ENCODE peak calls at places on chromosomes 6 and 20, in ten cellular contexts. One of them, this sample, is unnamed.

GRCh38 chr20:24497851-24498250 is 28.4 kb downstream of the SYNDIG1 start:
- DNase-seq in fibroblast of pulmonary artery: peak
- DNase-seq in HCT116: no peak
- DNase-seq in H9: peak
- DNase-seq in K562: no peak
- DNase-seq in psoas muscle: no peak
- DNase-seq in astrocyte of the spinal cord: peak
- DNase-seq in GM12865: peak
- DNase-seq in cardiac fibroblast: peak
- DNase-seq in AG04449: no peak
- DNase-seq in this sample: no peak

GRCh38 chr20:18276821-18277220 is 11.5 kb upstream of the ZNF133 start:
- DNase-seq in fibroblast of pulmonary artery: peak
- DNase-seq in HCT116: peak
- DNase-seq in H9: peak
- DNase-seq in K562: peak
- DNase-seq in psoas muscle: peak
- DNase-seq in astrocyte of the spinal cord: peak
- DNase-seq in GM12865: peak
- DNase-seq in cardiac fibroblast: peak
- DNase-seq in AG04449: no peak
- DNase-seq in this sample: peak

GRCh38 chr6:157758516-157759023 is 64.5 kb upstream of the SNX9 start:
- DNase-seq in fibroblast of pulmonary artery: no peak
- DNase-seq in HCT116: no peak
- DNase-seq in H9: no peak
- DNase-seq in K562: peak
- DNase-seq in psoas muscle: no peak
- DNase-seq in astrocyte of the spinal cord: no peak
- DNase-seq in GM12865: no peak
- DNase-seq in cardiac fibroblast: no peak
- DNase-seq in AG04449: no peak
- DNase-seq in this sample: no peak

GRCh38 chr6:156154896-156155295 is 622.3 kb upstream of the ARID1B start:
- DNase-seq in fibroblast of pulmonary artery: peak
- DNase-seq in HCT116: no peak
- DNase-seq in H9: no peak
- DNase-seq in K562: no peak
- DNase-seq in psoas muscle: no peak
- DNase-seq in astrocyte of the spinal cord: no peak
- DNase-seq in GM12865: no peak
- DNase-seq in cardiac fibroblast: peak
- DNase-seq in AG04449: no peak
- DNase-seq in this sample: no peak

GRCh38 chr20:24475356-24475755 is 5.9 kb downstream of the SYNDIG1 start:
- DNase-seq in fibroblast of pulmonary artery: no peak
- DNase-seq in HCT116: no peak
- DNase-seq in H9: no peak
- DNase-seq in K562: no peak
- DNase-seq in psoas muscle: no peak
- DNase-seq in astrocyte of the spinal cord: no peak
- DNase-seq in GM12865: no peak
- DNase-seq in cardiac fibroblast: no peak
- DNase-seq in AG04449: no peak
- DNase-seq in this sample: no peak

GRCh38 chr6:99603421-99604160 is 3.0 kb upstream of the PRDM13 start:
- DNase-seq in fibroblast of pulmonary artery: peak
- DNase-seq in HCT116: no peak
- DNase-seq in H9: peak
- DNase-seq in K562: peak
- DNase-seq in psoas muscle: no peak
- DNase-seq in astrocyte of the spinal cord: peak
- DNase-seq in GM12865: peak
- DNase-seq in cardiac fibroblast: no peak
- DNase-seq in AG04449: no peak
- DNase-seq in this sample: no peak

GRCh38 chr6:96468681-96469224 is 52.9 kb upstream of the UFL1 start:
- DNase-seq in fibroblast of pulmonary artery: no peak
- DNase-seq in HCT116: no peak
- DNase-seq in H9: no peak
- DNase-seq in K562: no peak
- DNase-seq in psoas muscle: no peak
- DNase-seq in astrocyte of the spinal cord: peak
- DNase-seq in GM12865: peak
- DNase-seq in cardiac fibroblast: no peak
- DNase-seq in AG04449: no peak
- DNase-seq in this sample: no peak

GRCh38 chr6:142301421-142302391 is at the start of gene ADGRG6:
- DNase-seq in fibroblast of pulmonary artery: no peak
- DNase-seq in HCT116: peak
- DNase-seq in H9: peak
- DNase-seq in K562: peak
- DNase-seq in psoas muscle: peak
- DNase-seq in astrocyte of the spinal cord: peak
- DNase-seq in GM12865: peak
- DNase-seq in cardiac fibroblast: peak
- DNase-seq in AG04449: no peak
- DNase-seq in this sample: peak

GRCh38 chr6:25922301-25922700 is 8.2 kb downstream of the SLC17A2 start:
- DNase-seq in fibroblast of pulmonary artery: peak
- DNase-seq in HCT116: no peak
- DNase-seq in H9: no peak
- DNase-seq in K562: no peak
- DNase-seq in psoas muscle: no peak
- DNase-seq in astrocyte of the spinal cord: no peak
- DNase-seq in GM12865: no peak
- DNase-seq in cardiac fibroblast: peak
- DNase-seq in AG04449: no peak
- DNase-seq in this sample: no peak

DNA sequence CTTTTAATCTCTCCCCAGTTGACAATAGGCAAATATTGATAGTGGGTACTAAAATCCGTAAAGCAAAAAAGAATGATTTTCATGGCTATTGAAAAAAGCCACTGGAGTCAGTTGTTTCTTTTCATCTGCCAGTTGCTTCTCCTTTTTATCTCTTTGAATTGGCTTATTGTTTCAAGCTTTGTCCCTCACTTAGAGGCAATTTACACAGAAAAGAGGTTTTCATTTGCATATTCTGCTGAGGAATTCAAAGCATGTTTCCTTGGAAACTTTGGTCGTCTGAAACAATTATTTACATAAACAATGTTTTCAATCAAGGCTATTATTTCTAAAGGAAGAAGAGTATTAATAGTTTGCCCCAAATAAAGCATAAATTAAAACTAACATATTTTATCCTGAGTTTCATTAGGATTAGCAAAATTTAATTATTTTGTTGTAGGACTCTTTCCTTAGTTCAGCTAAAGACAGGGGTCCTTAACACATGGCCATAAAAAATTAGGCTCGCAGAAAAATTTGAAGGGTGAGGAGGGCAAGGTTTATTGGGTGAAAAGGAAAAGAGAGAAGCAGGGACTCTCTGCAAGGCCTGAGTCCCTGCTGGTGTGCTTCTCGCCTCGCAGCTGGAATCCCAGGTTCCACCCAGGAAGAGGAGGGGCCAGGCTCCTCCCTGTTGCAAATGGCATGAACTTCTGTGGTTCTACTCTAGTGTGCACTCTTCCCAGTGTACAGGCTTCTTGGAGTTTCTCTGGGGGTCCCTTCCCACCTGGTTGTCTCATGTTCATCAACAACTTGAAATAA is 138.8 kb upstream of the LAMA2 start:
- DNase-seq in fibroblast of pulmonary artery: no peak
- DNase-seq in HCT116: no peak
- DNase-seq in H9: peak
- DNase-seq in K562: no peak
- DNase-seq in psoas muscle: no peak
- DNase-seq in astrocyte of the spinal cord: no peak
- DNase-seq in GM12865: no peak
- DNase-seq in cardiac fibroblast: no peak
- DNase-seq in AG04449: no peak
- DNase-seq in this sample: no peak
- TF ChIP-seq CTCF in fibroblast of pulmonary artery: no peak
- TF ChIP-seq CTCF in HCT116: no peak
- TF ChIP-seq CTCF in H9: no peak
- TF ChIP-seq CTCF in K562: no peak
- TF ChIP-seq CTCF in psoas muscle: no peak
- TF ChIP-seq CTCF in astrocyte of the spinal cord: no peak
- TF ChIP-seq CTCF in GM12865: no peak
- TF ChIP-seq CTCF in cardiac fibroblast: no peak
- TF ChIP-seq CTCF in AG04449: no peak
- TF ChIP-seq CTCF in this sample: no peak

DNA sequence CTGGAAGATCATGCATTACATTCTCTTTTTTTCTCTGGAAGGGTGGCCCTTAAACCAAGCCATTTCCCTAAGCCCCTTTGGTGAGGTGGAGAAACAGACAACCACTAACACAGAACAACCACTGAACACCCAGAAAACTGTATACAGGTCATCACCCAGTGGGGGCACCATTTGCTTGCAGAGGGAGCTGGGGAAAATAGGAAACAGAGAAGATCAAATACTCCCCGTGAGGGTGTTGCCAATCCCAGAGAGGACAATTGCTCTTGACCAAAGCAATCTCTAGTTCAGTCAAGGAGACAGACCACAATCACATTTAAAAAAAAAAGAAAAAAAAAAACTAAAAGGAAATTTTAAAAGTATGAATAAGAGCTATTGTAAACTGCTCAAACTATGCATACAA is 865 bp upstream of the DAAM2 start:
- DNase-seq in fibroblast of pulmonary artery: peak
- DNase-seq in HCT116: no peak
- DNase-seq in H9: no peak
- DNase-seq in K562: no peak
- DNase-seq in psoas muscle: no peak
- DNase-seq in astrocyte of the spinal cord: peak
- DNase-seq in GM12865: no peak
- DNase-seq in cardiac fibroblast: peak
- DNase-seq in AG04449: no peak
- DNase-seq in this sample: no peak
- TF ChIP-seq CTCF in fibroblast of pulmonary artery: peak
- TF ChIP-seq CTCF in HCT116: no peak
- TF ChIP-seq CTCF in H9: peak
- TF ChIP-seq CTCF in K562: peak
- TF ChIP-seq CTCF in psoas muscle: no peak
- TF ChIP-seq CTCF in astrocyte of the spinal cord: peak
- TF ChIP-seq CTCF in GM12865: no peak
- TF ChIP-seq CTCF in cardiac fibroblast: peak
- TF ChIP-seq CTCF in AG04449: peak
- TF ChIP-seq CTCF in this sample: no peak

DNA sequence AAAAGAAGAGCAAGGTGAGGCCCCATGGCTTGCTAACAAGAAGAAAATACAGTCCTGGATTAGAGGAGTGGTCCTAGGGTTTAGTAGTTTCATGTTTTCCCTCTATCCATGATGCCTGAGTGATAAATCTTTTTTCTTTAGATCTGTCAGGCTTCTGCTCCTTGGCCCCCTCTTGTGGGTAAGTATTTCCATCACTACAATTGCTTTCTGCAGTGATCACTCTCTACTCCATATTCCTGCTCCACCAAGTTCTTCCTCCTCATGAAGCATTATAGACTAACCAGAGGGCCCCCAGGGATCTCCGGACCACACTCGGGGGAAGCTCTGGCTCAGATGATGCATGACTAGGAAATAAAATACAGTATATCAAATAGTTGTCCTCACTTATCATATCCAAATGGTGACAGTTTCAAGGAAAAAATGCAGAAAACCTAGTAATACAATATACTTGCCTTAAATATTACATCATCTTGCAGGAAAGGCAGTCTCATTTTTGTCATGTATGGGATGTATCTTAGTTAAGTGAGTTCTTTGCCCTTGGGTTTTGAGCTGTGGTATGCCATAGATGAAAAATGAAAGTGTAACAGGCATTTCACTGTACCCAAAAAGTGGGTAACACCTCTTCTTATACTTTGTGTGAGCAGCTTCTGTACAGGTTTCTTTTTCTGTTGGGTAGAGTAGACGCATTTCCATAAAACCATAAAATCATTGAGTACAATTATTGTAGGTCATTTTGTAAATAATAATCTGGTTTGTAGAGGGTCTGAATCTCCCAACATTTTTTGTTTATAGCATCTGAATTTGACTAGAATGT is 200.9 kb upstream of the EYA4 start:
- DNase-seq in fibroblast of pulmonary artery: peak
- DNase-seq in HCT116: peak
- DNase-seq in H9: no peak
- DNase-seq in K562: peak
- DNase-seq in psoas muscle: no peak
- DNase-seq in astrocyte of the spinal cord: peak
- DNase-seq in GM12865: peak
- DNase-seq in cardiac fibroblast: peak
- DNase-seq in AG04449: no peak
- DNase-seq in this sample: no peak
- TF ChIP-seq CTCF in fibroblast of pulmonary artery: peak
- TF ChIP-seq CTCF in HCT116: peak
- TF ChIP-seq CTCF in H9: peak
- TF ChIP-seq CTCF in K562: peak
- TF ChIP-seq CTCF in psoas muscle: peak
- TF ChIP-seq CTCF in astrocyte of the spinal cord: peak
- TF ChIP-seq CTCF in GM12865: peak
- TF ChIP-seq CTCF in cardiac fibroblast: peak
- TF ChIP-seq CTCF in AG04449: peak
- TF ChIP-seq CTCF in this sample: no peak

DNA sequence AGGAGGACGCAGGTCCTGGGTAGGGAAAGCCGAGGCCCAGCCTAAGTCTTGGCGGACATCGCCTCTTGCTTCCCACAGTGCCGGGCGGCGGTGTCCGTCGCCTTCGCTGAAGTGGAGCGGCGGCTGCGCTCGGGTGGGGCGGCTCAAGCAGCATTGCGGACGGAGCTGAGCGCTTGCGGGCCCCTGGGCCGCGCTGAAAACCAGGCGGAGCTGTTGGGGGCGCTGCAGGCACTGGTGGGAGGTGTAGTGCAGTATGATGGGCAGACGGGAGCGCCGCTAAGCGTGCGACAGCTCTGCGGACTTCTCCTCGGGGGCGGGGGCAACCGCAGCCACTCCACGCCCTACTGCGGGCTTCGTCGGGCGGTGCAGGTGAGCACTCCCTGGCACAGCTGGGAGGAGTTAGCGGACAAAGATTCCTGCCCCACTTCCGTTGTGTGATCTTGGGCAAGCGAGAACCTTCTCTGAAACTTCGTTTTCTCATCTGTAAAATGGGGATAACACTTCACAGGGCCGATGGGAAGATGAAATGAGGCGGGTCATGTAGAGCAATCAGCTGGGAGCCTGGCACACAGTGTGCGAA is 4.3 kb downstream of the PRSS16 start:
- DNase-seq in fibroblast of pulmonary artery: peak
- DNase-seq in HCT116: peak
- DNase-seq in H9: peak
- DNase-seq in K562: peak
- DNase-seq in psoas muscle: peak
- DNase-seq in astrocyte of the spinal cord: peak
- DNase-seq in GM12865: peak
- DNase-seq in cardiac fibroblast: peak
- DNase-seq in AG04449: no peak
- DNase-seq in this sample: peak
- TF ChIP-seq CTCF in fibroblast of pulmonary artery: peak
- TF ChIP-seq CTCF in HCT116: peak
- TF ChIP-seq CTCF in H9: peak
- TF ChIP-seq CTCF in K562: peak
- TF ChIP-seq CTCF in psoas muscle: no peak
- TF ChIP-seq CTCF in astrocyte of the spinal cord: peak
- TF ChIP-seq CTCF in GM12865: peak
- TF ChIP-seq CTCF in cardiac fibroblast: peak
- TF ChIP-seq CTCF in AG04449: peak
- TF ChIP-seq CTCF in this sample: no peak

This sample was measured in activated B cell treated with CpG ODN at 0.5 μM for 24 hours.